ENCODE peak calls at places on chromosomes 11 and 22, in eight cellular contexts. K, Q, A, X, U, N, P and S are unnamed samples. For H3K4me1, the result is how much of the 10 kb centered on the place peaks cover.

GRCh38 chr22:43356881-43357280 is 13.7 kb upstream of the SCUBE1 start:
- DNase-seq in U (no peak), N (no peak), K (no peak), Q (no peak), P (no peak), X (no peak), A (no peak), S (no peak)

GRCh38 chr11:9574806-9575530 is 1.5 kb downstream of the WEE1 start:
- DNase-seq in K (peak), X (peak), Q (peak), A (peak), N (peak), U (peak), P (peak), S (peak)

GRCh38 chr11:115222218-115222862 is 281.9 kb downstream of the CADM1 start:
- DNase-seq in P (no peak), Q (no peak), N (no peak), A (peak), U (peak), K (peak), X (no peak), S (peak)

GRCh38 chr11:92790376-92790775 is 179.1 kb upstream of the MTNR1B start:
- DNase-seq in P (no peak), Q (no peak), U (no peak), X (no peak), A (no peak), N (no peak), K (no peak), S (no peak)

GRCh38 chr11:67117667-67118058 is 1.4 kb upstream of the KDM2A start:
- DNase-seq in Q (no peak), A (no peak), U (no peak), K (no peak), P (peak), N (no peak), X (no peak), S (peak)

GRCh38 chr22:17784776-17785175 is 10.5 kb upstream of the BID start:
- DNase-seq in U (no peak), A (no peak), K (no peak), N (no peak), P (no peak), Q (no peak), X (no peak), S (no peak)

GRCh38 chr11:73230276-73230875 is 12.3 kb downstream of the P2RY2 start:
- DNase-seq in U (no peak), P (peak), K (no peak), Q (no peak), A (no peak), X (no peak), N (no peak), S (peak)

GRCh38 chr22:24763872-24764485 is 10.5 kb downstream of the PIWIL3 start:
- DNase-seq in U (no peak), A (no peak), K (no peak), P (no peak), N (no peak), X (no peak), Q (no peak), S (no peak)

GRCh38 chr22:44340271-44341239 is 27.8 kb upstream of the SHISAL1 start:
- DNase-seq in N (no peak), Q (no peak), A (no peak), U (no peak), P (no peak), X (no peak), K (no peak), S (no peak)

GRCh38 chr22:44107341-44107740 is 73.4 kb upstream of the PARVG start:
- DNase-seq in Q (no peak), U (no peak), X (no peak), N (no peak), A (no peak), P (no peak), K (no peak), S (no peak)

GRCh38 chr11:77149716-77150392 is 21.8 kb downstream of the MYO7A start:
- DNase-seq in P (no peak), N (no peak), Q (no peak), A (no peak), U (no peak), K (no peak), X (no peak), S (no peak)

GRCh38 chr11:67301951-67302516 is 1.3 kb upstream of the SSH3 start:
- DNase-seq in K (no peak), A (no peak), Q (no peak), X (no peak), N (no peak), U (no peak), P (peak), S (peak)

GRCh38 chr11:121257976-121258375 is 34.6 kb upstream of the SC5D start:
- DNase-seq in Q (no peak), K (no peak), N (no peak), A (no peak), X (no peak), U (no peak), P (no peak), S (no peak)

GRCh38 chr11:67248653-67249052 is 17.6 kb upstream of the GRK2 start:
- DNase-seq in N (no peak), A (no peak), K (peak), X (no peak), U (no peak), P (no peak), Q (no peak), S (no peak)

GRCh38 chr22:38452373-38453064 is 2.5 kb downstream of the KCNJ4 start:
- DNase-seq in A (no peak), X (no peak), U (no peak), Q (no peak), P (no peak), N (no peak), K (no peak), S (no peak)

GRCh38 chr11:18703001-18703763 is 4.6 kb downstream of the TMEM86A start:
- DNase-seq in A (no peak), X (no peak), U (no peak), K (no peak), N (no peak), Q (no peak), P (peak), S (no peak)

GRCh38 chr11:29448246-29448877 is 568.5 kb downstream of the KCNA4 start:
- DNase-seq in K (no peak), X (no peak), P (no peak), U (peak), N (no peak), A (no peak), Q (no peak), S (no peak)

GRCh38 chr11:101127699-101128570 is 1.7 kb downstream of the PGR start:
- DNase-seq in K (no peak), U (no peak), P (peak), N (peak), A (peak), X (no peak), Q (peak), S (peak)

GRCh38 chr22:19166421-19166820 is 12.1 kb downstream of the SLC25A1 start:
- DNase-seq in P (no peak), A (no peak), K (no peak), U (no peak), Q (no peak), X (no peak), N (no peak), S (no peak)

GRCh38 chr11:73565804-73566203 is 32.1 kb downstream of the FAM168A start:
- DNase-seq in X (no peak), Q (no peak), U (no peak), N (no peak), K (no peak), A (no peak), P (no peak), S (no peak)

GRCh38 chr11:11324090-11324489 is 29.0 kb downstream of the CSNK2A3 start:
- DNase-seq in X (no peak), A (no peak), U (no peak), K (no peak), N (no peak), Q (no peak), P (no peak), S (no peak)

GRCh38 chr22:38455530-38456271 is 702 bp upstream of the KCNJ4 start:
- DNase-seq in X (no peak), U (no peak), Q (no peak), K (no peak), A (peak), P (no peak), N (peak), S (no peak)

GRCh38 chr22:43567691-43568308 is 156.0 kb downstream of the MPPED1 start:
- DNase-seq in N (no peak), K (no peak), Q (no peak), U (no peak), X (peak), A (no peak), P (no peak), S (no peak)

DNA sequence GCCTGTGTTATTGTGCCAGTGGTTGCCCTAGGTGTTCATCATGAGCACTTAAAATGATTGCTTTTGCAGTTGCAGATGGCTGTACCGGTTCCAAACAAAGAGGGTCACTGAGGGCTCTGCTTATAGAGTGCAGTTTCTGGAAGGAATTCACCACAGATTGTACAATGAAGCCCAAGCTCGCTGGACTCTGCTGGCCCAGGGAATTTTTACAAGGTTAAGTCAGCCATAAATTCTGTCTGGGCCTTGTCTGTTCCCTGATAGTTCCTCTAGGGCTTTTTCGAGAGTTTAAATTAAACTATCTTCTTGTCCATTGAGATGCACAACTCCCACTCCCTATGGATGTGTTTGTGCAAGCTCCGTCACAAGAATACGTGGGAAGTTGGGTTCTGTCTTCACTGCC is 153.7 kb upstream of the TTC12 start:
- DNase-seq in K (no peak), Q (no peak), U (no peak), P (no peak), A (no peak), N (no peak), X (no peak), S (no peak)
- TF ChIP-seq EP300 in K (no peak), Q (no peak), U (no peak), P (no peak), A (no peak), N (peak), X (no peak), S (no peak)

GRCh38 chr11:31809857-31810778 is 1.0 kb downstream of the PAX6 start:
- DNase-seq in N (peak), Q (no peak), U (peak), P (peak), A (no peak), X (no peak), K (no peak), S (no peak)
- H3K4me1 ChIP-seq in N (under half), Q (half or more), U (under half), P (under half), A (under half), X (half or more), K (half or more), S (under half)

DNA sequence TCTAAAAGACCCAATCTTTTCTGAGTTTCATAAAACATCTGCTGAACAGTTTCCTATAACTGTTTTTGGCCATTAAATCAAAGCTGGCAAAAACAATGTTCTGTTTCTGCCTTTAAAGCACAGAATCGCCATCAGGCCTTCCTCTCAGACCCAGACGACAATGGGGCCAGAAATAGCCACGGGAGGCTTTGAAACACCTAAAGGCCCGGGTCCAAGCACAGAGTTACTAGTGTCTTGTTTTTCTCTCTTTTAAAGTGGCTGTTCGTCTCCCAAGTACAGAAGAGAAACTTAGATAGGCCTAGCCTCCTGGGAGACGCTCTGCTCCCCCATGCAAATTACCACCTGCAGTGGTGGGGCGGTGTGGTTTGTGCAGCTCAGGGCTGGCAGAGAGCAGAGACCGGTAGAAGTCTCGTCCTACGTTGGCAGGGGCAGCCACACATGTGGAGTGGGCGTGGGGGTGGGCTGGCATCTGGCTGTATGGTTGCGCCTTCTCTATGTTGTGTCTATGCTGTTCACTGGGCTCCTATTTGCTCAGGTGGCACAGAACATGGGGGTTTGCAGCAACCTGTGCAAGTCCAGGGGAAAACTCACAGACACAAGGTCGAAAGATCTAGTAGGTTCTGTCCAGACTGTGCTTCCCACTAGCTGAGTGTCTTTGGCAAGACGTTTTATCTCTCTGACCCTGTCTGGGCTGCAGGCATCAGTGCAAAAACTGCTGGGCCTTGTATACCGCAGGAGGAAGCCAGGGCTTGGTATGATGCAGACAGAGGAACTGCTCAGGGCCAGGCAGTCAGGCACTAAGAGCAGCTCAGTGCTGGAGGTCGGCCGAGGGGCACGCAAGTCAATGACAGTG is 23.6 kb upstream of the ETS1 start:
- DNase-seq in Q (no peak), X (peak), A (no peak), U (no peak), P (no peak), N (no peak), K (no peak), S (peak)
- TF ChIP-seq EP300 in Q (no peak), X (no peak), A (no peak), U (no peak), P (no peak), N (no peak), K (no peak), S (no peak)

GRCh38 chr11:59705281-59705680 is 8.4 kb downstream of the OR10V1 start:
- DNase-seq in A (no peak), K (no peak), Q (no peak), U (no peak), N (no peak), X (no peak), P (no peak), S (no peak)
- H3K4me1 ChIP-seq in A (under half), K (under half), Q (under half), U (under half), N (under half), X (under half), P (under half), S (under half)

DNA sequence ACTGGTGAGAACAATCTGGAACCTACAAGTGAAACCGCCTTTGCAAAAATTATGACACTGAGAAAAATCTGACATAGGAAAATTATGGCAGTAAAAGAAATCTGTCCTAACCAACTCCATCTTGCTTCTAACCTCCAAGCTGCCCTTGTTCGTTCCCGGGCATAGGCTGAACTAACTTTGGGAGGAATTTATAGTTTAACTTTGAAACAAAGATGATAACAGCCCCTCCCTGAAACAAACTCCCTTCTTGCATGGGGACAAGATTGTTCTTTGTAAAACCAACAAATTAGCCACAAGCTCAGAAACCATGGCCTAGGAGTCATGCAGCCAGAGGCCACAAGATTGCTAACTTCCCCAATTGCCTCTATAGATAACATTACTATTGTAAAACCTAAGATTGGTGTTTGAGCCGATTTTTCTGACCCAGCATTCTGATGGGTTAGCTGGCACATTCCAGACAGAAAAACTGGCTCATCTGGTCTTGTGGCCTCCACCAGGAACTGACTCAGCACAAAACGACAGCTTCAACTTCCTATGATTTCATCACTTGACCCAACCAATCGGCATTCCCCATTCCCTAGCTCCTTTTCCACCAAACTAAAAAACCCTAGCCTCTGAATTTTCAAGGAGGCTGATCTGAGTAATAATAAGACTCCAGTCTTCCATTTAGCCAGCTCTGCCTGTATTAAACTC is 3.6 kb upstream of the CCDC81 start:
- DNase-seq in N (no peak), U (no peak), Q (no peak), A (no peak), X (no peak), P (no peak), K (peak), S (no peak)
- TF ChIP-seq EP300 in N (no peak), U (no peak), Q (no peak), A (no peak), X (no peak), P (no peak), K (no peak), S (no peak)

DNA sequence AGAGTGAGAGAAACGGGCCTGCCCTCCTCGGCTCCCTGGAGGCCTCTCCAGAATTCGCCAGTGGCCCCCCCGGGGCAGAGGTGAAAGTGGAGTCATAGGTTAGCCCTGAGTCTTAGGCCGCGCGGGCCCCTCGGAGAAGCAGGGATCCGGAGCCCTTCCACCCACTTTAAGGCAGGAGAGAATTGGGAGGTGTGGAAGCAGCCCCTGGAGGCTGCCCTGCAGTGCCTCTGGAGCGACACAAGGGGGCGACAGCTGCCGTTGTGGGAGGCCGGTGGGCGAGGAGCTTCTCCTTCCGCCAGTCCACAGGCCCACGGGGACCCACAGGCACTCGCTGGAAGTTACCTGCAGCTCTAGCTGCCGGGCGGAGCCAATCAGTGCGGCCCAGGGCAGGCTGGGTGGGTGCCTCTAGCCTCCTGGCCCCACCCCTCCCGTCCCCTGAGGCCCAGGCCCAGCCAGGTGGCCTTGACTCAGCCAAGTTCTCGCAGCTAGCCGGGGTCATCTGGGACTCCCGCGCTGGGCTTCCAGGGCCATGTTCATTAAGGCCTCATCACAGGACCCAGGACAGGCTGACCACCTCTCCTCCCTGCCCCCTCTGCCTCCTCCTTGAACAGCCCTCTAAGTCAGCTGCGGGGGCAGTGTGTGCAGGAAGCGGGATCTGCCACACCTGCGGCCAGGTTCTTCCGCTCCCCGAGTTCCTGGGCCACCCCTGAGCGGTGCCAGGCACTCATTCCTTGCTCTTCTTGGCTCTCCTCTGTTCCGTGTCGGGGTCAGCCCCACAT is 5.0 kb downstream of the DGKZ start:
- DNase-seq in P (no peak), X (no peak), N (peak), Q (no peak), U (no peak), A (peak), K (no peak), S (peak)
- H3K4me1 ChIP-seq in P (under half), X (half or more), N (under half), Q (under half), U (under half), A (half or more), K (under half), S (under half)

GRCh38 chr11:1569251-1569780 is 2.8 kb downstream of the DUSP8 start:
- DNase-seq in U (no peak), X (no peak), A (no peak), N (no peak), Q (no peak), P (no peak), K (no peak), S (peak)
- TF ChIP-seq EP300 in U (no peak), X (no peak), A (no peak), N (no peak), Q (no peak), P (no peak), K (no peak), S (no peak)

DNA sequence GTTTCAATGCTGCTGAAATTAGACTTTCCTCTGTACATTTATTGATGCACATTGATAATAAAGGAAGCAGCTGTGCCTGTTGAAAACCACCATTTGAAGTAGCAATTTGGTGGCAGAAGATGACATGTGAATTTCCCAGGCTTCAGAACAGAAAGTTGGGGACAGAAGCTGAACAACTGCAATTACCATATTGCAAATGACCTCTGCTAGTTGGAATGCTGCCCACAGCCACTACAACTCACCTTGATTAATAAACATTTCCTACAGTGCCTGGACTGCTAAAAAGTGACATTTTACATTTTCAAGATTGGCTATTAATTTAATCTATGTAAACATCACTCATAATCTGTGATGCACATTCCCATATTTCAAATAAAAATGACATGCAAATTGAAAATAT is 208.6 kb downstream of the LUZP2 start:
- DNase-seq in A (no peak), N (no peak), P (no peak), K (no peak), X (no peak), Q (no peak), U (no peak), S (no peak)
- H3K4me1 ChIP-seq in A (under half), N (under half), P (under half), K (under half), X (under half), Q (under half), U (under half), S (under half)

DNA sequence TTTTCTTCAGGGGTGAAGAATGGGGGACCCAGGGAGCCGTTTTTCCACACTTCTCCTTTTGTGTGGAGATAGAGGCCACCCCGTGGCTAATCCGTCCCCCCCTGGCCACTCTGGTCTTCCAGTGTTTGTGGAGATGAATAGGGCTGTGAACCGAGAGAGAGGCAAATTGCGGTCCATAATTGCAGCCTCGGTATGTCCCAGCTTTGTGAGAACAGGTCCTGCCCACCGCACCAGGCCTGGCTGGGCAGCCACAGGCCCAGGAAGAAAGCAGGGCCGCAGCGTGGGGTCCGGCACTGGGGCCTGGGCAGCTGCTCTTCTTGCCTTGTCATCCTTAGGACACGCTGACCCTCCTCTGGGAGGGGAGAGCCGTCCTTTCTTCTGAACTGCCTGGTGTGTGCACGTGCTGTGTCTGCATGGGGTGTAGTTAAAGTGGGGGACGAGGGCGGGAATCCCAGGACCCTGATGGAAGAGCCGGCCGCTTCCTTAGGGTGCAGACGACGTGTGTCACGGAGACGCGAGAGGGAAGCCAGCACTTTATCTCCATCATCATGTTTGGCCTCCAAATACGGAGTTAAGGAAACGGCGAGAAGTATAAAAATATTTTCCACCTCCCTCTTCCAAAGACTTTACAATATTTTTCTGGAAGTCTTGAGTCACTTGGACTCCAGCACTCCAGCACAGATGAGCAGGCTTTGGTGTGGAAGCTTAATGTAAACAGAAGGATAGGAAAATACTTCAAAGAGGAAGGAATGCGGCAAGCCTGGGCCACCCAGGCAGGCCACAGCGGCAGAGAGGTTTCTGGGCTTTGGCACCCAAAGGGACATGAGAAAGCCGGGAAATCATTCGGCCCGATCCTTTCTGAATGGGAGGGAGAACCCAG is 1248.4 kb downstream of the BRD1 start:
- DNase-seq in A (no peak), P (no peak), U (no peak), K (peak), Q (no peak), X (no peak), N (no peak), S (no peak)
- TF ChIP-seq EP300 in A (no peak), P (no peak), U (no peak), K (no peak), Q (no peak), X (no peak), N (no peak), S (no peak)